ENCODE peak calls at places on chromosomes 12 and 14, in ten cellular contexts. N is sigmoid colon, E is suprapubic skin, M is tibial nerve, T is heart left ventricle, Z is esophagus muscularis mucosa, Q is HCT116, C is endothelial cell of umbilical vein, G is Peyer's patch, R is esophagus squamous epithelium. S is an unnamed sample.
A peak's percentile ranks its signal among the peaks of the same experiment; 100 is the strongest.

GRCh38 chr14:92456215-92457017 is 57.2 kb upstream of the RIN3 start:
- DNase-seq in E (no peak), Q (peak; percentile 50), C (peak; percentile 66), R (no peak), M (peak; percentile 58), Z (no peak), T (peak; percentile 66), G (no peak), N (peak; percentile 82), S (peak; percentile 16)

GRCh38 chr12:30967026-30967425 is 40.5 kb downstream of the TSPAN11 start:
- DNase-seq in Z (no peak), G (no peak), N (no peak), E (no peak), Q (no peak), R (no peak), T (no peak), C (no peak), M (no peak), S (no peak)

GRCh38 chr14:35366048-35366428 is 38.5 kb downstream of the NFKBIA start:
- DNase-seq in Q (no peak), T (no peak), R (no peak), E (peak; percentile 76), Z (no peak), M (no peak), C (peak; percentile 33), G (no peak), N (no peak), S (no peak)

GRCh38 chr14:69260979-69261605 is 1.1 kb downstream of the GALNT16 start:
- DNase-seq in Z (no peak), E (peak; percentile 73), G (peak; percentile 74), M (no peak), R (no peak), N (no peak), T (peak; percentile 70), C (no peak), Q (no peak), S (peak; percentile 47)

GRCh38 chr12:25082628-25083027 is 112.3 kb downstream of the DNAI7 start:
- DNase-seq in C (no peak), N (no peak), T (no peak), Q (no peak), R (no peak), M (no peak), E (no peak), G (no peak), Z (no peak), S (no peak)

GRCh38 chr12:84656705-84657104 is 255.9 kb downstream of the SLC6A15 start:
- DNase-seq in R (no peak), T (no peak), E (no peak), Q (no peak), G (no peak), C (no peak), N (no peak), Z (no peak), M (no peak), S (no peak)

GRCh38 chr14:55084648-55085441 is 33.4 kb downstream of the MAPK1IP1L start:
- DNase-seq in G (no peak), R (no peak), E (no peak), N (no peak), Q (no peak), C (no peak), M (no peak), Z (no peak), T (no peak), S (no peak)

GRCh38 chr12:2691340-2692111 is 103.2 kb upstream of the FKBP4 start:
- DNase-seq in G (peak; percentile 58), Q (peak; percentile 4), M (no peak), Z (peak; percentile 57), R (no peak), T (no peak), N (no peak), E (no peak), C (no peak), S (no peak)

GRCh38 chr12:8077207-8077606 is 4.9 kb upstream of the NECAP1 start:
- DNase-seq in N (no peak), E (no peak), T (no peak), C (peak; percentile 74), R (no peak), Q (no peak), Z (no peak), G (no peak), M (no peak), S (no peak)

GRCh38 chr12:49055978-49056754 is 4.4 kb downstream of the KMT2D start:
- DNase-seq in Z (no peak), Q (peak; percentile 35), T (peak; percentile 74), R (peak; percentile 23), C (peak; percentile 87), G (no peak), N (peak; percentile 82), M (peak; percentile 62), E (no peak), S (peak; percentile 43)

GRCh38 chr12:132176358-132176919 is 32.2 kb downstream of the NOC4L start:
- DNase-seq in N (no peak), Z (no peak), C (no peak), Q (no peak), M (no peak), R (no peak), G (no peak), E (no peak), T (peak; percentile 15), S (no peak)
- H3K27me3 ChIP-seq in N (peaks cover 4% of the 10 kb centered on the region), Z (peaks cover 23% of the 10 kb centered on the region), C (peaks cover 2% of the 10 kb centered on the region), Q (no peaks in the 10 kb centered on the region), M (no peaks in the 10 kb centered on the region), R (peaks cover 3% of the 10 kb centered on the region), G (no peaks in the 10 kb centered on the region), E (peaks cover 88% of the 10 kb centered on the region), T (peaks cover 16% of the 10 kb centered on the region), S (no peaks in the 10 kb centered on the region)

GRCh38 chr12:69471667-69472385 is 1.6 kb downstream of the FRS2 start:
- DNase-seq in M (no peak), T (no peak), R (no peak), E (no peak), C (no peak), Q (no peak), Z (no peak), G (no peak), N (no peak), S (no peak)

GRCh38 chr12:69473229-69473628 is 3.0 kb downstream of the FRS2 start:
- DNase-seq in N (no peak), G (no peak), T (no peak), Z (no peak), C (no peak), Q (no peak), R (no peak), M (no peak), E (no peak), S (no peak)

GRCh38 chr12:69468237-69469026 is 1.8 kb upstream of the FRS2 start:
- DNase-seq in R (no peak), T (no peak), Q (no peak), G (no peak), C (no peak), Z (no peak), N (no peak), M (no peak), E (no peak), S (no peak)

GRCh38 chr12:69469854-69470188 is 367 bp upstream of the FRS2 start:
- DNase-seq in E (no peak), Z (no peak), Q (no peak), M (no peak), N (no peak), T (no peak), C (no peak), G (no peak), R (no peak), S (no peak)

GRCh38 chr12:69470189-69471094 is at the start of gene FRS2:
- DNase-seq in Q (peak; percentile 72), T (peak; percentile 94), C (peak; percentile 88), M (peak; percentile 86), N (peak; percentile 95), G (peak; percentile 93), E (peak; percentile 94), Z (peak; percentile 97), R (peak; percentile 37), S (peak; percentile 91)
- TF ChIP-seq POLR2A in Q (peak; percentile 84), T (peak; percentile 82), C (peak; percentile 96), M (peak; percentile 88), N (peak; percentile 86), G (peak; percentile 72), E (peak; percentile 78), Z (peak; percentile 54), R (peak; percentile 84), S (peak; percentile 80)

DNA sequence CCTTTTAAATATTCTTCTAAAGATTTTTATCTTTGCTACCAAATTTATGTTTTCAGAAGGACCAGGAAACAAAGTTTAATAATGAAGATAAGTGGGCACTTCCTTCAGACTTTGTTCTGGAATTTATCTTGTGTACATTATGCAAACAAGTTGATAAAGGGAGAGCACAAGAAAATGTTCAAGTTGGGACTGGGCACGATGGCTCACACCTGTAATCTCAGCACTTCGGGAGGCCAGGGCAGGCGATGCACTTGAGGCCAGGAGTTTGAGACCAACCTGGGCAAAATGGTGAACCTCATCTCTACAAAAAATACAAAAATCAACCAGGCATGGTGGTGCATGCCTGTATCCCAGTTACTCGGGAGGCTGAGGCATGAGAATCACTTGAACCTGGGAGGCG is 4.6 kb downstream of the PLBD1 start:
- DNase-seq in N (no peak), C (no peak), M (no peak), T (no peak), Z (peak; percentile 89), R (no peak), E (no peak), Q (no peak), G (peak; percentile 51), S (no peak)
- H3K4me1 ChIP-seq in N (peaks cover 6% of the 10 kb centered on the region), C (no peaks in the 10 kb centered on the region), M (no peaks in the 10 kb centered on the region), T (peaks cover 10% of the 10 kb centered on the region), Z (peaks cover 8% of the 10 kb centered on the region), R (no peaks in the 10 kb centered on the region), E (peaks cover 21% of the 10 kb centered on the region), Q (no peaks in the 10 kb centered on the region), G (peaks cover 4% of the 10 kb centered on the region), S (peaks cover 4% of the 10 kb centered on the region)

GRCh38 chr12:71945883-71946282 is 7.2 kb downstream of the TPH2 start:
- DNase-seq in T (no peak), M (no peak), N (no peak), C (no peak), E (no peak), Q (no peak), Z (no peak), G (no peak), R (no peak), S (no peak)

GRCh38 chr12:71938728-71939385 is at the start of gene TPH2:
- DNase-seq in Q (peak; percentile 31), G (no peak), N (no peak), M (no peak), T (peak; percentile 28), R (no peak), C (peak; percentile 83), Z (no peak), E (no peak), S (peak; percentile 45)

GRCh38 chr12:71942259-71942658 is 3.6 kb downstream of the TPH2 start:
- DNase-seq in C (no peak), Q (no peak), Z (no peak), G (no peak), R (no peak), M (no peak), E (no peak), N (no peak), T (no peak), S (no peak)

GRCh38 chr12:71945121-71945520 is 6.5 kb downstream of the TPH2 start:
- DNase-seq in Z (no peak), M (no peak), R (no peak), Q (no peak), C (no peak), T (no peak), N (no peak), G (no peak), E (no peak), S (no peak)

GRCh38 chr12:71941174-71941573 is 2.5 kb downstream of the TPH2 start:
- DNase-seq in T (no peak), Q (no peak), Z (no peak), M (no peak), G (no peak), R (no peak), E (no peak), C (no peak), N (no peak), S (no peak)
- H3K27me3 ChIP-seq in T (peaks cover 7% of the 10 kb centered on the region), Q (peaks cover 37% of the 10 kb centered on the region), Z (peaks cover 6% of the 10 kb centered on the region), M (no peaks in the 10 kb centered on the region), G (no peaks in the 10 kb centered on the region), R (peaks cover 4% of the 10 kb centered on the region), E (peaks cover 35% of the 10 kb centered on the region), C (peaks cover 2% of the 10 kb centered on the region), N (no peaks in the 10 kb centered on the region), S (no peaks in the 10 kb centered on the region)